ENCODE peak calls at places on chromosomes 2 and 18, in seven cellular contexts. E, Y, W, Z, D, A and F are unnamed samples.

GRCh38 chr2:2331905-2332280 is 818 bp upstream of the MYT1L start:
- DNase-seq in Z (no peak), D (no peak), W (no peak), A (no peak), E (no peak), Y (peak; percentile 31), F (no peak)

GRCh38 chr18:80253236-80253635 is 5.9 kb upstream of the PARD6G start:
- DNase-seq in Z (no peak), W (no peak), Y (no peak), D (no peak), E (no peak), A (no peak), F (no peak)

GRCh38 chr18:62388855-62389760 is 64.0 kb downstream of the TNFRSF11A start:
- DNase-seq in Z (no peak), W (no peak), A (no peak), E (no peak), Y (no peak), D (no peak), F (peak; percentile 13)

GRCh38 chr2:12071343-12071742 is 324.9 kb downstream of the LPIN1 start:
- DNase-seq in Y (no peak), D (no peak), A (no peak), Z (no peak), W (no peak), E (no peak), F (no peak)

GRCh38 chr18:2554671-2555070 is 16.6 kb downstream of the METTL4 start:
- DNase-seq in W (no peak), Z (no peak), Y (no peak), A (no peak), E (no peak), D (no peak), F (no peak)

GRCh38 chr18:59059140-59059539 is 80.5 kb upstream of the SEC11C start:
- DNase-seq in W (no peak), E (no peak), Z (no peak), Y (no peak), D (no peak), A (no peak), F (no peak)

GRCh38 chr2:202251494-202251893 is 13.1 kb upstream of the SUMO1 start:
- DNase-seq in D (no peak), A (no peak), W (no peak), Z (no peak), E (no peak), Y (no peak), F (peak; percentile 19)

GRCh38 chr18:5073026-5073944 is 123.8 kb downstream of the AKAIN1 start:
- DNase-seq in D (no peak), Z (no peak), A (no peak), W (no peak), Y (peak; percentile 54), E (no peak), F (peak; percentile 12)

GRCh38 chr2:69601179-69601612 is 42.3 kb downstream of the AAK1 start:
- DNase-seq in W (no peak), Y (no peak), E (peak; percentile 69), A (no peak), Z (no peak), D (no peak), F (peak; percentile 95)

DNA sequence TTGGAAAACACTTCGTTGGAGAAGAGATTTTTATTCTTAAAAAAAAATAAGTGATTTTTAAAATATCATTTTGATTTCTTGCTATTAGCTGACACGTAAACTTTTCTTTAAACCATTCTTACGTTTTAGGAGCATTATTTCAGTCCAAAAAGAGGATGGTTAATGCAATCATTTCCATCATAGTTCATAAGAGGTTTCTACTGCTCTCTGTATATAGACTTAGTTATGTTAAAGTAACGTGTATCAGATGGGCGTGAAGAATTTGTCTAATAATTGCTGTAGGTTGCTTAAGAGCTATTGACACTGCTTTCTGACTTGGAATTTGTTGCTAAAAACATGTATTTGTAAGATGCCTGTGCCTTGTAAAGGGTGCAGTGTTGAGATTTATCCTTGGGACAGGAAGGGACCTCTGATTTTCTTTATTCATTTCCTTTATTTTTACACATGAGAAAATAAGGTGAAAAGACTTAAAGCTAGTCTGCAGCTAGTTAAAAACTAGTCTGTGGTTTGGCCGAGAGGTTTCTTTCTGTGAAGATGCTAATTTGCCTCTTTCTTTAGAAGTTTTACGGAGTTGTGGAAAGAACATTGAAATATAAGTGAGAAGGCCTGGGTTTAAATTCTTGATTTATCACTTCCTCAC is 2.9 kb downstream of the ANKRD12 start:
- DNase-seq in Y (no peak), E (no peak), W (no peak), Z (no peak), A (no peak), D (no peak), F (no peak)
- H3K4me3 ChIP-seq in Y (no peak overlapping the region), E (no peak overlapping the region), W (no peak overlapping the region), Z (peak overlapping the region; percentile 9), A (peak overlapping the region; percentile 88), D (peak overlapping the region; percentile 27), F (peak overlapping the region; percentile 89)

GRCh38 chr2:150426315-150426714 is 61.2 kb downstream of the RND3 start:
- DNase-seq in E (no peak), Y (no peak), D (no peak), W (no peak), Z (no peak), A (no peak), F (peak; percentile 74)

GRCh38 chr2:150425121-150425559 is 62.3 kb downstream of the RND3 start:
- DNase-seq in E (no peak), A (no peak), Y (peak; percentile 48), Z (no peak), D (no peak), W (no peak), F (peak; percentile 48)

GRCh38 chr2:150424361-150424760 is 63.1 kb downstream of the RND3 start:
- DNase-seq in Z (no peak), A (no peak), E (no peak), D (no peak), W (no peak), Y (no peak), F (peak; percentile 84)

GRCh38 chr2:150417278-150417677 is 70.2 kb downstream of the RND3 start:
- DNase-seq in A (no peak), Y (no peak), W (no peak), D (no peak), E (no peak), Z (no peak), F (no peak)

GRCh38 chr2:150421252-150421651 is 66.2 kb downstream of the RND3 start:
- DNase-seq in E (no peak), W (no peak), D (no peak), Y (no peak), A (no peak), Z (no peak), F (no peak)
- H3K4me3 ChIP-seq in E (no peak overlapping the region), W (no peak overlapping the region), D (no peak overlapping the region), Y (no peak overlapping the region), A (no peak overlapping the region), Z (no peak overlapping the region), F (no peak overlapping the region)

GRCh38 chr2:60858897-60859311 is 22.5 kb upstream of the REL start:
- DNase-seq in D (no peak), A (no peak), Y (no peak), W (no peak), Z (no peak), E (no peak), F (no peak)

GRCh38 chr2:60855989-60856669 is 25.2 kb upstream of the REL start:
- DNase-seq in W (no peak), E (no peak), D (no peak), A (no peak), Z (no peak), Y (no peak), F (no peak)

GRCh38 chr2:60852282-60852860 is 29.0 kb upstream of the REL start:
- DNase-seq in D (no peak), Z (no peak), W (no peak), A (no peak), E (no peak), Y (no peak), F (no peak)

GRCh38 chr2:60853512-60853911 is 27.9 kb upstream of the REL start:
- DNase-seq in Z (no peak), D (no peak), E (no peak), A (no peak), W (no peak), Y (no peak), F (no peak)

GRCh38 chr2:60857025-60857424 is 24.3 kb upstream of the REL start:
- DNase-seq in Y (no peak), A (no peak), W (no peak), Z (no peak), E (no peak), D (no peak), F (no peak)
- H3K4me3 ChIP-seq in Y (no peak overlapping the region), A (no peak overlapping the region), W (no peak overlapping the region), Z (no peak overlapping the region), E (no peak overlapping the region), D (no peak overlapping the region), F (no peak overlapping the region)

GRCh38 chr2:96869281-96869823 is 528 bp downstream of the SEMA4C start:
- DNase-seq in E (no peak), Y (peak; percentile 93), Z (peak; percentile 84), D (no peak), A (no peak), W (no peak), F (peak; percentile 87)
- H3K4me3 ChIP-seq in E (peak overlapping the region; percentile 87), Y (peak overlapping the region; percentile 95), Z (peak overlapping the region; percentile 99), D (peak overlapping the region; percentile 63), A (peak overlapping the region; percentile 97), W (peak overlapping the region; percentile 94), F (peak overlapping the region; percentile 81)

DNA sequence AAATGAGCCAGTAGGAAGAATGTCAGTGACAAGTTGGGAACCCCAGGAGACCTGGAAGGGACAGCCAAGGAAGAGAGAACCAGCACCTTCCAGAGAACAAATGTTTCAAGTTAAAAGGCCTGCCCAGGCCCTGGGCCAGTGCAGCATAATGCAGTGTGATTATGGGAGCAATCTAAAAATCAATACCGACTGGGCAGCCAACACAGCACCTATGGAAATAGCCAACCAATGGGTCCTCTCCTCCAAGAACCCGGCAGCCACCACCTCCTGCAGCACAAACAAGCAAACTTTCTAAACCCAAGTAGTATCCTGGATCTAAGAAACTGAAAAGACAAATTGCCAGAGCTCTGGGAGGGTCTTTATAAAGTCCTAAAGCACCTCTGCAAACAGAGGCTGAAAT is 71.7 kb downstream of the CLHC1 start:
- DNase-seq in W (no peak), E (no peak), Y (no peak), A (no peak), D (no peak), Z (no peak), F (no peak)
- H3K4me3 ChIP-seq in W (no peak overlapping the region), E (no peak overlapping the region), Y (no peak overlapping the region), A (no peak overlapping the region), D (no peak overlapping the region), Z (no peak overlapping the region), F (no peak overlapping the region)

GRCh38 chr2:109231428-109231827 is 102.4 kb downstream of the SH3RF3 start:
- DNase-seq in Y (no peak), E (no peak), W (no peak), Z (no peak), A (no peak), D (no peak), F (no peak)
- H3K4me3 ChIP-seq in Y (no peak overlapping the region), E (no peak overlapping the region), W (no peak overlapping the region), Z (no peak overlapping the region), A (no peak overlapping the region), D (no peak overlapping the region), F (no peak overlapping the region)